ENCODE peak calls at places on chromosomes 6 and 20, in four cellular contexts. One of them, this sample, is unnamed.

GRCh38 chr6:108596947-108597346 is 36.2 kb downstream of the FOXO3 start:
- DNase-seq in GM12878: no peak
- DNase-seq in A549: no peak
- DNase-seq in HepG2: no peak
- DNase-seq in this sample: no peak

GRCh38 chr20:57377350-57377749 is 13.8 kb upstream of the RBM38 start:
- DNase-seq in GM12878: no peak
- DNase-seq in HepG2: no peak
- DNase-seq in A549: no peak
- DNase-seq in this sample: no peak

GRCh38 chr6:15523679-15524630 is 138.9 kb downstream of the DTNBP1 start:
- DNase-seq in HepG2: no peak
- DNase-seq in A549: no peak
- DNase-seq in GM12878: no peak
- DNase-seq in this sample: no peak

GRCh38 chr20:29497261-29497671 is 1760.2 kb upstream of the DEFB115 start:
- DNase-seq in A549: no peak
- DNase-seq in HepG2: peak
- DNase-seq in GM12878: no peak
- DNase-seq in this sample: peak

GRCh38 chr6:95145457-95145856 is 431.9 kb upstream of the MANEA start:
- DNase-seq in HepG2: no peak
- DNase-seq in GM12878: no peak
- DNase-seq in A549: no peak
- DNase-seq in this sample: no peak

GRCh38 chr6:18390476-18390875 is 3.3 kb downstream of the RNF144B start:
- DNase-seq in A549: no peak
- DNase-seq in GM12878: no peak
- DNase-seq in HepG2: no peak
- DNase-seq in this sample: no peak

GRCh38 chr20:14717124-14718004 is 380.0 kb upstream of the FLRT3 start:
- DNase-seq in HepG2: peak
- DNase-seq in GM12878: no peak
- DNase-seq in A549: peak
- DNase-seq in this sample: no peak

GRCh38 chr6:1607236-1607556 is 2.5 kb upstream of the FOXC1 start:
- DNase-seq in HepG2: no peak
- DNase-seq in GM12878: no peak
- DNase-seq in A549: no peak
- DNase-seq in this sample: no peak

GRCh38 chr6:3159805-3160781 is 2.7 kb upstream of the TUBB2A start:
- DNase-seq in A549: peak
- DNase-seq in HepG2: peak
- DNase-seq in GM12878: no peak
- DNase-seq in this sample: no peak

GRCh38 chr20:58457083-58457680 is 58.0 kb downstream of the APCDD1L start:
- DNase-seq in HepG2: no peak
- DNase-seq in A549: no peak
- DNase-seq in GM12878: no peak
- DNase-seq in this sample: peak

GRCh38 chr20:2026514-2026913 is 32.7 kb upstream of the PDYN start:
- DNase-seq in HepG2: no peak
- DNase-seq in A549: no peak
- DNase-seq in GM12878: no peak
- DNase-seq in this sample: no peak

GRCh38 chr6:157060440-157060949 is 262.8 kb downstream of the TMEM242 start:
- DNase-seq in A549: no peak
- DNase-seq in GM12878: no peak
- DNase-seq in HepG2: no peak
- DNase-seq in this sample: no peak

GRCh38 chr20:34928411-34928810 is 27.2 kb downstream of the GSS start:
- DNase-seq in HepG2: no peak
- DNase-seq in GM12878: no peak
- DNase-seq in A549: no peak
- DNase-seq in this sample: no peak

GRCh38 chr6:163405412-163406309 is 8.9 kb upstream of the QKI start:
- DNase-seq in HepG2: peak
- DNase-seq in GM12878: no peak
- DNase-seq in A549: no peak
- DNase-seq in this sample: peak

GRCh38 chr20:58233393-58233792 is 4.9 kb upstream of the ANKRD60 start:
- DNase-seq in HepG2: no peak
- DNase-seq in A549: no peak
- DNase-seq in GM12878: no peak
- DNase-seq in this sample: no peak

GRCh38 chr20:48745330-48745729 is 82.5 kb downstream of the PREX1 start:
- DNase-seq in GM12878: no peak
- DNase-seq in A549: peak
- DNase-seq in HepG2: no peak
- DNase-seq in this sample: no peak

GRCh38 chr6:692858-693736 is at the start of gene EXOC2:
- DNase-seq in GM12878: peak
- DNase-seq in A549: peak
- DNase-seq in HepG2: peak
- DNase-seq in this sample: peak

GRCh38 chr20:4135385-4136077 is 120.2 kb upstream of the RNF24 start:
- DNase-seq in HepG2: peak
- DNase-seq in GM12878: no peak
- DNase-seq in A549: peak
- DNase-seq in this sample: no peak
- TF ChIP-seq RAD21 in HepG2: peak
- TF ChIP-seq RAD21 in GM12878: no peak
- TF ChIP-seq RAD21 in A549: peak
- TF ChIP-seq RAD21 in this sample: no peak

GRCh38 chr6:138026342-138026741 is 80.9 kb downstream of the PERP start:
- DNase-seq in HepG2: no peak
- DNase-seq in A549: no peak
- DNase-seq in GM12878: no peak
- DNase-seq in this sample: no peak
- TF ChIP-seq PBX3 in HepG2: no peak
- TF ChIP-seq PBX3 in A549: no peak
- TF ChIP-seq PBX3 in GM12878: no peak
- TF ChIP-seq PBX3 in this sample: no peak

GRCh38 chr6:36954262-36954931 is at the start of gene PI16:
- DNase-seq in GM12878: no peak
- DNase-seq in A549: no peak
- DNase-seq in HepG2: no peak
- DNase-seq in this sample: no peak
- H3K4me3 ChIP-seq in GM12878: no peak
- H3K4me3 ChIP-seq in A549: no peak
- H3K4me3 ChIP-seq in HepG2: no peak
- H3K4me3 ChIP-seq in this sample: no peak

DNA sequence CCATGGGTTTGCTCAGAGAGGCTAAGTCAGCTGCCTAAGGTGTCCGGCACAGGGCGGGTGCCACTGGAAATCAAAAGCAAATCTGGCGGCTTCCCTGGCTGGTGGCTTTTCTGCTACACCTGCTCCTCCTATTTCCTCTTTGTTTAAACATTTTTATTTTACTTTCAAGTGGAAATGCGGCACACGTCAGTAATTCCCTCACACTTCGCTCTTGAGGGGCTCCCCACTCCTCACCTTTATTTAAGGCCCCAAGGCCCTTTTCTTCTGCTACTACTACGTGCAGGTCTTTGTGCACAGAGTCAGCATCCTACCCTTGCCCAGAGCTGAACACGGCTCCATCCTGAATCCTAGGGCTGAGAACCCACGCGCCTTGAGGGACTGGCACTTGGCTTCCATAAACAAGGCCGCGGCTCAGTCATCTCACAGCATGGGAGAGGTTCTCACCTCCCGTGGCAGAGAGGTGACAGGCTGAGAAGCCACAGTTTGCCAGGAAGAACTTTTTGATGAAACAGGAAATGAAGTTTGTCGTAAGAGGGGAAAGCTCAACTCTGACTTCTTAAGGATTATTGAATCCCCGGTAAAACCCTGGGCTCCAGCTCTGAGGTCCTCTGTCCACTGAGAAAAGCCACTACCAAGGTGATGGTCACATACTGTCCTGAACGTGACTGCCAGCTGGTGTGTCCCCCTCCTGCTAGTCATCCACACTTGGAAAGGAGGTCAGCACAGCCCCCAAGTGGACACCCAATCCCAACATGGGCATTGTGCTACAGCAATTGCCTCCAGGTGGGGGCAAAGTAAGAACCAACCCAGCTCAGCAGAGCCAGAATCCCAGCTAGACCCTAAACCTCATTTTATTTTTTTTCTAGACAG is 48.0 kb downstream of the NFATC2 start:
- DNase-seq in GM12878: no peak
- DNase-seq in HepG2: no peak
- DNase-seq in A549: no peak
- DNase-seq in this sample: no peak
- TF ChIP-seq RAD21 in GM12878: no peak
- TF ChIP-seq RAD21 in HepG2: no peak
- TF ChIP-seq RAD21 in A549: no peak
- TF ChIP-seq RAD21 in this sample: no peak

GRCh38 chr6:104859225-104860146 is at the start of gene HACE1:
- DNase-seq in A549: peak
- DNase-seq in GM12878: peak
- DNase-seq in HepG2: peak
- DNase-seq in this sample: peak

GRCh38 chr6:104860221-104860620 is 502 bp upstream of the HACE1 start:
- DNase-seq in GM12878: no peak
- DNase-seq in A549: no peak
- DNase-seq in HepG2: no peak
- DNase-seq in this sample: no peak

GRCh38 chr6:104855507-104855906 is 4.2 kb downstream of the HACE1 start:
- DNase-seq in HepG2: no peak
- DNase-seq in GM12878: no peak
- DNase-seq in A549: no peak
- DNase-seq in this sample: no peak
- TF ChIP-seq PBX3 in HepG2: no peak
- TF ChIP-seq PBX3 in GM12878: no peak
- TF ChIP-seq PBX3 in A549: no peak
- TF ChIP-seq PBX3 in this sample: no peak

DNA sequence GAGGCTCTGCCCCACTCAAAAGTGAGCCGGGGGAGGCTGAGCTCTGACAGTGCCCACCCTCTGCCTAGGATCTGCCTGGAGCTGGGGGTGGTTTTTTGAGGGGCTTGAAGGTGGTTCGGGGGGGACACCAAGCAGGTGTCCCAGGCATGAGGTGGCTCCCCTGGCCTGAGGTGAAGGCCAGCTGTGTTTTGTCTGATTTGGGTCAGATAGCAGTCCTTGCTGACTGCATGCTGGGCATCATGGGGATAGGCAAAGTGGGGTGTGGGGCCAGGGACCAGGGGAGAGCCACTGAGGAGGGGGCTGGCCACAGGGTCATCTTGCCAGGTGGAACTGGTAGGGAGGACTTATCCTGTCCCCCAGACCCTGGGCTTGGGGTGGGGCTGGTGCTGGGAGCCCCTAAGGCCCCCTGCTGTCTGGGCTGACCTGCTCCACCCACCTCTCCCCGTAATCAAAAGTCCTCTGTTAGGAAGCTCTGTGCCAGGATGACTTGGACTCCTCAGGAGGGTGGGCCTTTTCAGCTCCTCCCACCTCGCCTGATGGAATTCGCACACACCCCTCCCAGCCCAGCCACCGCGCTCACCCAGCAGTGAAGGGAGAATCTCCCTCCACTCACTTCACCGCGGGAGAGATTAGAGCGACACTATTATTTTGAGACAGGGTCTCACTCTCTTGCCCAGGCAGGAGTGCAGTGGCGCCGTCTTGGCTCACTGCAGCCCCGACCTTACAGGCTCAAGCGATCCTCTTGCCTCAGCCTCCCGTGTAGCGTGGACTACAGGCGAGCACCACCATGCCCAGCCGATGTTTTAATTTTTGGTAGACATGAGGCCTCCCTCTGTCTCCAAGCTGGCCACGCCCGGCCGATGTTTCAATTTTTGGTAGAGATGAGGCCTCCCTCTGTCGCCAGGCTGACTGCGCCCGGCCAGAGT is 1.5 kb upstream of the COL9A3 start:
- DNase-seq in GM12878: no peak
- DNase-seq in HepG2: peak
- DNase-seq in A549: no peak
- DNase-seq in this sample: peak
- H3K4me3 ChIP-seq in GM12878: no peak
- H3K4me3 ChIP-seq in HepG2: peak
- H3K4me3 ChIP-seq in A549: no peak
- H3K4me3 ChIP-seq in this sample: no peak

GRCh38 chr20:39081255-39081654 is 119.1 kb downstream of the DHX35 start:
- DNase-seq in HepG2: peak
- DNase-seq in GM12878: peak
- DNase-seq in A549: peak
- DNase-seq in this sample: peak

GRCh38 chr20:39082686-39083085 is 120.5 kb downstream of the DHX35 start:
- DNase-seq in HepG2: no peak
- DNase-seq in GM12878: no peak
- DNase-seq in A549: no peak
- DNase-seq in this sample: no peak

GRCh38 chr20:39080326-39080725 is 118.2 kb downstream of the DHX35 start:
- DNase-seq in GM12878: no peak
- DNase-seq in HepG2: no peak
- DNase-seq in A549: no peak
- DNase-seq in this sample: no peak

GRCh38 chr20:39089029-39089428 is 126.9 kb downstream of the DHX35 start:
- DNase-seq in HepG2: no peak
- DNase-seq in A549: no peak
- DNase-seq in GM12878: no peak
- DNase-seq in this sample: no peak

DNA sequence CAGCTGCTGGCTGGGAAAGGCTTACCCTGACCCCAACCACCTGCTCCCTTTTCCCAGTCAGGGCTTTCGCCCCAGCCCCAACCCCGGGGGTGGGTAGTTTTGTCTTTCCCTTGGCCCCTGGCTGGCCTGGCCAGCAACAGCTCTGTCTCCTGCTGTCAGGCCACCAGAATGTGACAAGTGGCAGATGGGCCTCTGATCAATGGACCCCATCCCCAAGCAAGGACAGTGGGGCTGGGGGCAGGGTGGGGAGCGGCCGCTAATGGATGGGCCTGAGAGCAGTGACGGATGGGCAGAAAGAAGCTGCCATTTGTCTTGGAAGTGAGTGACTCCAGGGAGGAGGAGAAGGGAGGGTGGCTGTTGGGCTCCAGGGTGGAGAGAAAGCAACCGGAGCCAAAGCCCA is 121.6 kb downstream of the DHX35 start:
- DNase-seq in A549: no peak
- DNase-seq in HepG2: no peak
- DNase-seq in GM12878: no peak
- DNase-seq in this sample: no peak
- TF ChIP-seq RAD21 in A549: no peak
- TF ChIP-seq RAD21 in HepG2: no peak
- TF ChIP-seq RAD21 in GM12878: no peak
- TF ChIP-seq RAD21 in this sample: no peak

This sample was measured in SK-N-SH.